ENCODE peak calls at places on chromosomes 3 and 15, in five cellular contexts. J is trophoblast cell, X is H9, M is H1, P is mesenchymal stem cell. A is an unnamed sample.

GRCh38 chr15:51681303-51681963 is at the start of gene SCG3:
- DNase-seq in X (peak), P (peak), J (peak), M (peak), A (peak)

GRCh38 chr3:16286161-16286560 is 21.1 kb downstream of the OXNAD1 start:
- DNase-seq in J (no peak), X (no peak), M (no peak), P (no peak), A (no peak)

GRCh38 chr3:123084192-123084591 is 17.4 kb downstream of the PDIA5 start:
- DNase-seq in P (peak), M (no peak), X (peak), J (no peak), A (no peak)

GRCh38 chr3:119639494-119640350 is 20.7 kb downstream of the POPDC2 start:
- DNase-seq in J (peak), M (no peak), X (no peak), P (peak), A (no peak)

GRCh38 chr15:77162872-77163633 is 92.1 kb upstream of the TSPAN3 start:
- DNase-seq in P (no peak), X (no peak), J (no peak), M (no peak), A (no peak)

GRCh38 chr3:129429597-129429996 is 1.2 kb upstream of the EFCAB12 start:
- DNase-seq in P (no peak), M (no peak), X (peak), J (no peak), A (no peak)

GRCh38 chr3:134827213-134827612 is 32.2 kb downstream of the EPHB1 start:
- DNase-seq in J (no peak), M (no peak), X (no peak), P (no peak), A (no peak)

GRCh38 chr3:126475411-126476114 is at the start of gene ZXDC:
- DNase-seq in M (peak), P (peak), J (peak), X (peak), A (peak)

GRCh38 chr3:38453075-38453913 is at the start of gene ACVR2B:
- DNase-seq in J (peak), P (peak), X (peak), M (peak), A (peak)

GRCh38 chr15:45442497-45443135 is 64.3 kb upstream of the GATM start:
- DNase-seq in P (peak), X (peak), J (peak), M (no peak), A (no peak)

GRCh38 chr3:124621498-124621897 is 108.8 kb upstream of the UMPS start:
- DNase-seq in J (no peak), P (peak), X (no peak), M (no peak), A (no peak)

GRCh38 chr3:140223631-140224030 is 288.6 kb downstream of the CLSTN2 start:
- DNase-seq in X (no peak), J (no peak), M (no peak), P (no peak), A (no peak)

GRCh38 chr3:141682921-141683320 is 55.2 kb upstream of the RNF7 start:
- DNase-seq in J (no peak), X (no peak), M (no peak), P (no peak), A (no peak)

GRCh38 chr3:139969386-139969785 is 34.4 kb downstream of the CLSTN2 start:
- DNase-seq in M (no peak), P (no peak), J (no peak), X (no peak), A (no peak)

GRCh38 chr15:65329991-65330735 is 25.7 kb downstream of the RNU5B-1 start:
- DNase-seq in J (no peak), M (no peak), X (no peak), P (no peak), A (no peak)

GRCh38 chr15:84834227-84834955 is 17.2 kb downstream of the ALPK3 start:
- DNase-seq in M (no peak), X (no peak), P (no peak), J (no peak), A (no peak)

GRCh38 chr15:65087873-65088642 is 11.5 kb downstream of the KBTBD13 start:
- DNase-seq in P (no peak), X (no peak), M (no peak), J (peak), A (no peak)

GRCh38 chr3:171044384-171044783 is 17.9 kb upstream of the SLC2A2 start:
- DNase-seq in X (no peak), M (no peak), P (no peak), J (no peak), A (no peak)

GRCh38 chr15:60392986-60393811 is 4.6 kb downstream of the ANXA2 start:
- DNase-seq in J (peak), X (no peak), M (no peak), P (peak), A (no peak)

DNA sequence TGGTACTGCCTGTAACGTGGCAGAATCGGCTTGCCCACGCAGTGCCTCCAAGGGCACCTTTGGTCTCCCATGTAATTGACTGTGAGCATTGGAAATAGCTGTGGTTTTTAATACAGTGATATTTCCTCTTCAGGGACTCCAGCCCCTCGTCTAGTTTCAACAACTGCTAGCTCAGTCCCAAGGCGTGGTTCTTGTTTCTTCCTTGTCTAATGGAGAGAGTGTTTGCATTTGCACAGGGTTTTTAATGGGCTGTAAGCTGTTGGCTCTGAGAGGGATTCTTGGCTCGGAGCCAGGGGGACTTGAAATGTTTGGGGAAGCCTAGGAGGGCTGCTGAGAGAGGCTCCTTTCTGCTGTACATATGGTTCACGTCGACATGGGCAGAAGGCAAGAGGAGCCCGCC is 86.2 kb downstream of the THSD4 start:
- DNase-seq in P (no peak), J (no peak), X (no peak), M (no peak), A (no peak)
- H3K18ac ChIP-seq in P (no peak), J (no peak), X (no peak), M (peak), A (no peak)

DNA sequence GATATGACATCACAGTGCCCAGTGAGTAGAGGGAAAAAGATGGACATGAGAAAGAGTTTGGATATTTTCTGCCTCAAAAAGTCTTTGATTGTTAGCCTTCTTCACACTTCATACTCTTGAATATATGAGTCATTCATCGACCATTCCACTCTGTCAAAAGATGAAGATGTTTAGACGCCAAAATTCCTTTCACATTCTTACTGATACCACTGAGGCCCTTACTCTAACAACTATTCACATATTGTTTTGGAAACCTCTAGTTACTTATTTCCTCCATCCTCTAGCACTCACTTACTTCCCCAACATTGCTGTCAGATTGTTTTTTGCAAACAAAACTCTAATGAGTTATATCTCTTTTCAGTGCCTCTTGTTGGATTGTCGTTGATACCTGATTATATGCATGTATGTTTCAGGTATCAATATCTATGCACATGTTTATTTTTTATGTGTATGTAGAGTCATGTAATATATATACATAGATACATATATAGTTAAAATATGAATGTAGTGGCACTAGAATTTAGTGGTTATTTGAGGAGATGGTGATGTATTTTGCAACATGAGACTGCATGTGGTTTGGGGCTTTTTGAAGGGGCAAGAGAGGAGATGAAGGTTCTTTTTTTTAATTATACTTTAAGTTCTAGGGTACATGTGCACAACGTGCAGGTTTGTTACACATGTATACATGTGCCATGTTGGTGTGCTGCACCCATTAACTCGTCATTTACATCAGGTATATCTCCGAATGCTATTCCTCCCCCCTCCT is 40.0 kb upstream of the OR5H6 start:
- DNase-seq in J (peak), M (no peak), P (no peak), X (no peak), A (no peak)
- H2BK12ac ChIP-seq in J (no peak), M (no peak), P (no peak), X (no peak), A (no peak)

GRCh38 chr3:20576228-20576627 is 390.2 kb upstream of the SGO1 start:
- DNase-seq in P (no peak), J (peak), M (no peak), X (no peak), A (no peak)

GRCh38 chr3:20572473-20572872 is 386.5 kb upstream of the SGO1 start:
- DNase-seq in X (no peak), J (no peak), P (no peak), M (no peak), A (no peak)

GRCh38 chr3:20574746-20575145 is 388.7 kb upstream of the SGO1 start:
- DNase-seq in X (no peak), M (no peak), J (peak), P (peak), A (no peak)

GRCh38 chr3:20573175-20573574 is 387.2 kb upstream of the SGO1 start:
- DNase-seq in P (peak), J (no peak), X (no peak), M (no peak), A (no peak)

DNA sequence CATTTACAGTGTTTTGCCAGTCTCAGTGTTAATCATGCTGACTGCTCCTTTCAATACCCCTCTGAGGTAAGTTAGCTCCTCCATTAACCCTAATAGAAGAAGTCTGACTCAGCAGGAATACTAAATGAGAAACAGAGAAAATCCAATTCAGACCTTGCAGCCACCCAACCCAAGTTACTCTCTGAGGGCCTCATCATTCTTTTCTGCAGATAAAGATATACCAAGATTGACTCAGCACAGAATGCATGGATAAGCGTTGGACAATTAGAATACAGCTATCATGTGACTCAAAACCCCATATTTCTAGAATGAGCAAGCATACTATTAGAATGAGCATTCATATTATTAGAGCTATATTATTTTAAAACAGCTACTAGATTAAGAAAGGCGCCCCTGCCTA is 389.1 kb upstream of the SGO1 start:
- DNase-seq in M (no peak), P (peak), J (peak), X (no peak), A (no peak)
- H3K4ac ChIP-seq in M (no peak), P (no peak), J (no peak), X (no peak), A (no peak)

GRCh38 chr3:152056987-152057386 is 183.5 kb downstream of the SUCNR1 start:
- DNase-seq in X (no peak), J (no peak), M (no peak), P (no peak), A (no peak)
- H3K18ac ChIP-seq in X (no peak), J (no peak), M (no peak), P (no peak), A (no peak)

GRCh38 chr15:46652256-46652655 is 1017.4 kb downstream of the SQOR start:
- DNase-seq in X (no peak), P (no peak), J (no peak), M (no peak), A (peak)

GRCh38 chr15:46644493-46645481 is 1010.0 kb downstream of the SQOR start:
- DNase-seq in X (no peak), P (no peak), J (no peak), M (no peak), A (no peak)

DNA sequence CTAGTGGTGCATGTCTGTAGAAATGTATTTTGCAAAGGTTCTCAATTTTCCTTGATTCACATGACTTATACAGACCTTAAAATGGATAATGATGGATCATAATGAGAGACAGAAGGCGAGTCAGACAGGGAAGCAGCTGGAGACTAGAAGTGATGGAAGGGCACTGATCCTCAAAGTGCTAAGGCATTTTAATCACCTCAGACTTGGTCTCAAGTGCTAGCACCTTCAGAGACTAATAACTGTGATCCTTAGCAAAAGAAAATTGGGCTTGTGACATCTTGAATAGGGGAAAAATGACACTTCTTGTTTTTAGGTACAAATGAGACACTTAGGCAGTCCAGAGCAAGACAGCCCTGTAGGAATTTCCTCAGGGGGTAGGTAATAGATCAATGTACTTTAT is 1011.6 kb downstream of the SQOR start:
- DNase-seq in J (no peak), M (no peak), P (no peak), X (no peak), A (no peak)
- H2BK12ac ChIP-seq in J (no peak), M (no peak), P (no peak), X (no peak), A (no peak)

GRCh38 chr3:194561306-194561974 is 71.8 kb downstream of the TMEM44 start:
- DNase-seq in J (peak), P (peak), M (no peak), X (no peak), A (no peak)

GRCh38 chr3:194565597-194566190 is 67.5 kb downstream of the TMEM44 start:
- DNase-seq in X (no peak), J (peak), M (no peak), P (peak), A (no peak)

GRCh38 chr3:194560047-194560446 is 73.2 kb downstream of the TMEM44 start:
- DNase-seq in X (no peak), J (no peak), M (no peak), P (no peak), A (no peak)

GRCh38 chr3:194559530-194559929 is 72.7 kb upstream of the ATP13A3 start:
- DNase-seq in J (no peak), X (no peak), P (no peak), M (no peak), A (no peak)

DNA sequence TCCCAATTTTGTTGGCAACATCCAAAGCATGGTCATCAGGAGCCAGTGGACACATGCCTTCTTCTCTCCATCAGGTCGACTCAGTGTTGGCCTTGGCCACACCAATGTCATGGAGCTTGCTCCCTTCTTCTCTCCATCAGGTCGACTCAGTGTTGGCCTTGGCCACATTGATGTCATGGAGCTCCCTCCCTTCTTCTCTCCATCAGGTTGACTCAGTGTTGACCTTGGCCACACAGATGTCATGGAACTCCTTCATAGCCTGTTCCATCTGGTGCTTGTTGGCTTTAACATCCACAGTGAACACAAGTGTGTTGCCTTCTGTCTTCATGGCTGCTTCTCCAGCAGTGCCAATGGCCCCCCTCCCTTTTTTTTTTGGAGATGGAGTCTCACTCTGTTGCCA is 70.2 kb downstream of the TMEM44 start:
- DNase-seq in X (no peak), J (no peak), M (no peak), P (no peak), A (no peak)
- H3K4ac ChIP-seq in X (no peak), J (no peak), M (no peak), P (no peak), A (no peak)

A was measured in neuronal stem cell.